ENCODE peak calls at places on chromosomes 16 and 17, in eight cellular contexts. One of them, this sample, is unnamed.

GRCh38 chr17:31472137-31472536 is 80.7 kb downstream of the RAB11FIP4 start:
- DNase-seq in A549: no peak
- DNase-seq in colonic mucosa: no peak
- DNase-seq in psoas muscle: no peak
- DNase-seq in natural killer cell: no peak
- DNase-seq in AG10803: no peak
- DNase-seq in GM20000: no peak
- DNase-seq in LNCaP clone FGC: no peak
- DNase-seq in this sample: no peak

GRCh38 chr16:15948532-15949209 is 745 bp upstream of the ABCC1 start:
- DNase-seq in A549: no peak
- DNase-seq in colonic mucosa: no peak
- DNase-seq in psoas muscle: no peak
- DNase-seq in natural killer cell: no peak
- DNase-seq in AG10803: no peak
- DNase-seq in GM20000: peak
- DNase-seq in LNCaP clone FGC: no peak
- DNase-seq in this sample: no peak

GRCh38 chr17:76419576-76420245 is 33.2 kb downstream of the UBE2O start:
- DNase-seq in A549: no peak
- DNase-seq in colonic mucosa: no peak
- DNase-seq in psoas muscle: no peak
- DNase-seq in natural killer cell: no peak
- DNase-seq in AG10803: no peak
- DNase-seq in GM20000: no peak
- DNase-seq in LNCaP clone FGC: no peak
- DNase-seq in this sample: no peak

GRCh38 chr16:4093495-4094137 is 22.6 kb downstream of the ADCY9 start:
- DNase-seq in A549: no peak
- DNase-seq in colonic mucosa: no peak
- DNase-seq in psoas muscle: peak
- DNase-seq in natural killer cell: no peak
- DNase-seq in AG10803: peak
- DNase-seq in GM20000: no peak
- DNase-seq in LNCaP clone FGC: no peak
- DNase-seq in this sample: no peak

GRCh38 chr16:3223913-3224515 is 10.9 kb downstream of the ZNF200 start:
- DNase-seq in A549: peak
- DNase-seq in colonic mucosa: no peak
- DNase-seq in psoas muscle: no peak
- DNase-seq in natural killer cell: no peak
- DNase-seq in AG10803: no peak
- DNase-seq in GM20000: no peak
- DNase-seq in LNCaP clone FGC: no peak
- DNase-seq in this sample: no peak

GRCh38 chr16:46961373-46962353 is 11.8 kb downstream of the DNAJA2 start:
- DNase-seq in A549: no peak
- DNase-seq in colonic mucosa: no peak
- DNase-seq in psoas muscle: no peak
- DNase-seq in natural killer cell: no peak
- DNase-seq in AG10803: peak
- DNase-seq in GM20000: no peak
- DNase-seq in LNCaP clone FGC: no peak
- DNase-seq in this sample: no peak

GRCh38 chr16:20866161-20866772 is 33.9 kb downstream of the DCUN1D3 start:
- DNase-seq in A549: peak
- DNase-seq in colonic mucosa: peak
- DNase-seq in psoas muscle: peak
- DNase-seq in natural killer cell: no peak
- DNase-seq in AG10803: peak
- DNase-seq in GM20000: no peak
- DNase-seq in LNCaP clone FGC: no peak
- DNase-seq in this sample: no peak

GRCh38 chr16:27429981-27430441 is 28.0 kb downstream of the IL21R start:
- DNase-seq in A549: no peak
- DNase-seq in colonic mucosa: peak
- DNase-seq in psoas muscle: no peak
- DNase-seq in natural killer cell: peak
- DNase-seq in AG10803: no peak
- DNase-seq in GM20000: no peak
- DNase-seq in LNCaP clone FGC: no peak
- DNase-seq in this sample: peak

GRCh38 chr16:1348926-1349325 is 2.8 kb downstream of the TSR3 start:
- DNase-seq in A549: no peak
- DNase-seq in colonic mucosa: no peak
- DNase-seq in psoas muscle: no peak
- DNase-seq in natural killer cell: no peak
- DNase-seq in AG10803: no peak
- DNase-seq in GM20000: no peak
- DNase-seq in LNCaP clone FGC: no peak
- DNase-seq in this sample: no peak

GRCh38 chr16:27441276-27441675 is 39.3 kb downstream of the IL21R start:
- DNase-seq in A549: no peak
- DNase-seq in colonic mucosa: no peak
- DNase-seq in psoas muscle: no peak
- DNase-seq in natural killer cell: no peak
- DNase-seq in AG10803: no peak
- DNase-seq in GM20000: no peak
- DNase-seq in LNCaP clone FGC: no peak
- DNase-seq in this sample: no peak

GRCh38 chr16:52581530-52581929 is 34.6 kb upstream of the TOX3 start:
- DNase-seq in A549: peak
- DNase-seq in colonic mucosa: no peak
- DNase-seq in psoas muscle: no peak
- DNase-seq in natural killer cell: no peak
- DNase-seq in AG10803: no peak
- DNase-seq in GM20000: no peak
- DNase-seq in LNCaP clone FGC: no peak
- DNase-seq in this sample: no peak

GRCh38 chr16:85711982-85712587 is 23.3 kb upstream of the GINS2 start:
- DNase-seq in A549: no peak
- DNase-seq in colonic mucosa: no peak
- DNase-seq in psoas muscle: no peak
- DNase-seq in natural killer cell: no peak
- DNase-seq in AG10803: no peak
- DNase-seq in GM20000: no peak
- DNase-seq in LNCaP clone FGC: no peak
- DNase-seq in this sample: no peak

GRCh38 chr17:74282587-74283370 is 8.7 kb downstream of the DNAI2 start:
- DNase-seq in A549: peak
- DNase-seq in colonic mucosa: no peak
- DNase-seq in psoas muscle: no peak
- DNase-seq in natural killer cell: peak
- DNase-seq in AG10803: no peak
- DNase-seq in GM20000: no peak
- DNase-seq in LNCaP clone FGC: no peak
- DNase-seq in this sample: no peak

GRCh38 chr16:79288046-79288445 is 312.5 kb downstream of the MAF start:
- DNase-seq in A549: no peak
- DNase-seq in colonic mucosa: no peak
- DNase-seq in psoas muscle: no peak
- DNase-seq in natural killer cell: no peak
- DNase-seq in AG10803: no peak
- DNase-seq in GM20000: no peak
- DNase-seq in LNCaP clone FGC: no peak
- DNase-seq in this sample: no peak

GRCh38 chr17:19717411-19717908 is 1.1 kb upstream of the SLC47A2 start:
- DNase-seq in A549: no peak
- DNase-seq in colonic mucosa: no peak
- DNase-seq in psoas muscle: no peak
- DNase-seq in natural killer cell: no peak
- DNase-seq in AG10803: no peak
- DNase-seq in GM20000: no peak
- DNase-seq in LNCaP clone FGC: no peak
- DNase-seq in this sample: no peak

GRCh38 chr16:54538241-54538640 is 251.7 kb upstream of the IRX3 start:
- DNase-seq in A549: no peak
- DNase-seq in colonic mucosa: no peak
- DNase-seq in psoas muscle: no peak
- DNase-seq in natural killer cell: no peak
- DNase-seq in AG10803: peak
- DNase-seq in GM20000: no peak
- DNase-seq in LNCaP clone FGC: no peak
- DNase-seq in this sample: no peak

GRCh38 chr16:4327782-4328579 is 12.1 kb downstream of the GLIS2 start:
- DNase-seq in A549: no peak
- DNase-seq in colonic mucosa: peak
- DNase-seq in psoas muscle: peak
- DNase-seq in natural killer cell: peak
- DNase-seq in AG10803: peak
- DNase-seq in GM20000: peak
- DNase-seq in LNCaP clone FGC: no peak
- DNase-seq in this sample: peak

DNA sequence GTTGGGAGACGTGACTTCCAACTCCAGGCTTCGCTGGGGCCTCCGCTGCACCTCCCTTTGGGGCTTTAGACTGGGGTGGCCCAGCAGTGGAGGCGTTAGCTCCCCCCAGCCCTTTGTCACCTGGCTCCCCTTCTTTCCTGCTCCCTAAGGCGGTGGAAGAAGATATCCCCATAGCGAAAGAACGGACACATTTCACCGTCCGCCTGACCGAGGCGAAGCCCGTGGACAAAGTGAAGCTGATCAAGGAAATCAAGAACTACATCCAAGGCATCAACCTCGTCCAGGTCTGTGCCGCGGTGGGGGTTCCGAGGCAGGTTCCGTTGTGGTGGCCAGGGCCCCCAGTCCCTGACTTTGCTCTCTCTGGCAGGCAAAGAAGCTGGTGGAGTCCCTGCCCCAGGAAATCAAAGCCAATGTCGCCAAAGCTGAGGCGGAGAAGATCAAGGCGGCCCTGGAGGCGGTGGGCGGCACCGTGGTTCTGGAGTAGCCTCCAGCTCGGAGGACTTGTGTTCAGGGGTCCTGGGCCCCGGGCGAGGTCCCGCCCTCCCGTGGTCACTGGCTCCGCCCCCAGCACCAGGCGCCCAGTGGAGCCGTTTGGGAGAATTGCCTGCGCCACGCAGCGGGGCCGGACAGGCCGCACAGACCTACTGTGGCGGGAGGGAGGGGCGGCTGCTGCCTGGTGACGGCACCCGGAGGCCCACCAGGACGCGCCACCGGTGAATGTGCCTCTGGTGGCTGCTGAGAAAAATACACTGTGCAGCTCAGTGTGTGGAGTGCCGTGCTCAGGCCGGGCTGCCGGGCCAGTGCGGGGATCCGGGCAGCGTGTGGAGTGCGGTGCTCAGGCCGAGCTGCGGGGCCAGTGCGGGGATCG is 3.8 kb downstream of the MRPL12 start:
- DNase-seq in A549: no peak
- DNase-seq in colonic mucosa: no peak
- DNase-seq in psoas muscle: peak
- DNase-seq in natural killer cell: no peak
- DNase-seq in AG10803: no peak
- DNase-seq in GM20000: no peak
- DNase-seq in LNCaP clone FGC: no peak
- DNase-seq in this sample: no peak
- TF ChIP-seq CTCF in A549: no peak
- TF ChIP-seq CTCF in colonic mucosa: no peak
- TF ChIP-seq CTCF in psoas muscle: no peak
- TF ChIP-seq CTCF in natural killer cell: no peak
- TF ChIP-seq CTCF in AG10803: no peak
- TF ChIP-seq CTCF in GM20000: no peak
- TF ChIP-seq CTCF in LNCaP clone FGC: no peak
- TF ChIP-seq CTCF in this sample: no peak

GRCh38 chr17:69358688-69359596 is 32.0 kb upstream of the ABCA5 start:
- DNase-seq in A549: peak
- DNase-seq in colonic mucosa: no peak
- DNase-seq in psoas muscle: no peak
- DNase-seq in natural killer cell: no peak
- DNase-seq in AG10803: no peak
- DNase-seq in GM20000: peak
- DNase-seq in LNCaP clone FGC: no peak
- DNase-seq in this sample: no peak
- TF ChIP-seq CTCF in A549: peak
- TF ChIP-seq CTCF in colonic mucosa: no peak
- TF ChIP-seq CTCF in psoas muscle: no peak
- TF ChIP-seq CTCF in natural killer cell: no peak
- TF ChIP-seq CTCF in AG10803: no peak
- TF ChIP-seq CTCF in GM20000: peak
- TF ChIP-seq CTCF in LNCaP clone FGC: peak
- TF ChIP-seq CTCF in this sample: peak

GRCh38 chr16:11497851-11498289 is 88.8 kb downstream of the LITAF start:
- DNase-seq in A549: peak
- DNase-seq in colonic mucosa: no peak
- DNase-seq in psoas muscle: no peak
- DNase-seq in natural killer cell: no peak
- DNase-seq in AG10803: peak
- DNase-seq in GM20000: no peak
- DNase-seq in LNCaP clone FGC: no peak
- DNase-seq in this sample: no peak

GRCh38 chr16:11499295-11500089 is 87.2 kb downstream of the LITAF start:
- DNase-seq in A549: peak
- DNase-seq in colonic mucosa: no peak
- DNase-seq in psoas muscle: no peak
- DNase-seq in natural killer cell: no peak
- DNase-seq in AG10803: no peak
- DNase-seq in GM20000: no peak
- DNase-seq in LNCaP clone FGC: no peak
- DNase-seq in this sample: no peak

GRCh38 chr16:11495066-11495407 is 91.7 kb downstream of the LITAF start:
- DNase-seq in A549: no peak
- DNase-seq in colonic mucosa: no peak
- DNase-seq in psoas muscle: no peak
- DNase-seq in natural killer cell: no peak
- DNase-seq in AG10803: no peak
- DNase-seq in GM20000: no peak
- DNase-seq in LNCaP clone FGC: no peak
- DNase-seq in this sample: no peak

GRCh38 chr16:11498683-11499082 is 88.0 kb downstream of the LITAF start:
- DNase-seq in A549: no peak
- DNase-seq in colonic mucosa: no peak
- DNase-seq in psoas muscle: no peak
- DNase-seq in natural killer cell: no peak
- DNase-seq in AG10803: no peak
- DNase-seq in GM20000: no peak
- DNase-seq in LNCaP clone FGC: no peak
- DNase-seq in this sample: no peak

GRCh38 chr16:11497329-11497805 is 89.4 kb downstream of the LITAF start:
- DNase-seq in A549: peak
- DNase-seq in colonic mucosa: peak
- DNase-seq in psoas muscle: peak
- DNase-seq in natural killer cell: no peak
- DNase-seq in AG10803: peak
- DNase-seq in GM20000: no peak
- DNase-seq in LNCaP clone FGC: peak
- DNase-seq in this sample: no peak
- TF ChIP-seq CTCF in A549: no peak
- TF ChIP-seq CTCF in colonic mucosa: no peak
- TF ChIP-seq CTCF in psoas muscle: no peak
- TF ChIP-seq CTCF in natural killer cell: no peak
- TF ChIP-seq CTCF in AG10803: no peak
- TF ChIP-seq CTCF in GM20000: no peak
- TF ChIP-seq CTCF in LNCaP clone FGC: no peak
- TF ChIP-seq CTCF in this sample: no peak

DNA sequence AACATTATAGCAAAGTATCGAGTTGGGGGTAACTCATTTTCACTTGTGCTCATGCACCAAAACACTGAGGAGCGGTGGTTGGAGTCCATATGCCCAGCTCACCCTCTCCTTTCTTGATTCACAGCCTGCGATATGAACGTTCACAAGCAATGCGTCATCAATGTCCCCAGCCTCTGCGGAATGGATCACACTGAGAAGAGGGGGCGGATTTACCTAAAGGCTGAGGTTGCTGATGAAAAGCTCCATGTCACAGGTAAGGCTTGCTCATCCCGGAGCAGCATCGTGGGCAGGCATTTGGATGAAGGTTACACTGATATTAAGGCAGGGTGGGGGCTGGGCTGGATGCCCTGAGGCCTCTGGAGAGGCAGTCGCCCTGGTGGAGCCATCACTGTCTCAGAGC is 189.7 kb upstream of the CACNG5 start:
- DNase-seq in A549: no peak
- DNase-seq in colonic mucosa: no peak
- DNase-seq in psoas muscle: no peak
- DNase-seq in natural killer cell: no peak
- DNase-seq in AG10803: no peak
- DNase-seq in GM20000: no peak
- DNase-seq in LNCaP clone FGC: no peak
- DNase-seq in this sample: no peak
- TF ChIP-seq CTCF in A549: no peak
- TF ChIP-seq CTCF in colonic mucosa: no peak
- TF ChIP-seq CTCF in psoas muscle: no peak
- TF ChIP-seq CTCF in natural killer cell: no peak
- TF ChIP-seq CTCF in AG10803: no peak
- TF ChIP-seq CTCF in GM20000: no peak
- TF ChIP-seq CTCF in LNCaP clone FGC: no peak
- TF ChIP-seq CTCF in this sample: no peak